ENCODE peak calls at places on chromosome 5, in six cellular contexts. B, Z, M, N, C and A are unnamed samples.

GRCh38 chr5:142145106-142145900 is 36.7 kb downstream of the NDFIP1 start:
- DNase-seq in N (peak; percentile 73), B (peak; percentile 70), C (peak; percentile 44), Z (no peak), M (peak; percentile 47), A (peak; percentile 28)

GRCh38 chr5:150164640-150165039 is 1.9 kb upstream of the CDX1 start:
- DNase-seq in Z (no peak), N (no peak), M (no peak), B (no peak), C (no peak), A (no peak)

GRCh38 chr5:126454081-126454480 is 30.9 kb downstream of the GRAMD2B start:
- DNase-seq in C (no peak), N (no peak), Z (no peak), B (no peak), M (peak; percentile 64), A (no peak)

GRCh38 chr5:53200309-53200708 is 90.8 kb upstream of the MOCS2 start:
- DNase-seq in N (no peak), B (no peak), M (no peak), Z (no peak), C (no peak), A (no peak)

GRCh38 chr5:17951392-17952169 is 317.3 kb downstream of the TAF11L14 start:
- DNase-seq in N (peak; percentile 52), Z (no peak), B (no peak), C (no peak), M (peak; percentile 54), A (no peak)

GRCh38 chr5:90909091-90909503 is 350.5 kb downstream of the ADGRV1 start:
- DNase-seq in M (no peak), Z (no peak), C (peak; percentile 19), B (no peak), N (no peak), A (no peak)

GRCh38 chr5:36200513-36200912 is 41.2 kb downstream of the NADK2 start:
- DNase-seq in Z (no peak), M (peak; percentile 78), B (no peak), C (no peak), N (no peak), A (no peak)

GRCh38 chr5:6086871-6087270 is 291.5 kb downstream of the MED10 start:
- DNase-seq in B (no peak), M (no peak), N (no peak), Z (no peak), C (no peak), A (no peak)

GRCh38 chr5:83919071-83920041 is 198.7 kb upstream of the HAPLN1 start:
- DNase-seq in M (no peak), Z (no peak), N (no peak), C (no peak), B (no peak), A (no peak)

GRCh38 chr5:76867827-76868693 is 18.2 kb downstream of the S100Z start:
- DNase-seq in B (peak; percentile 65), Z (no peak), C (peak; percentile 47), N (peak; percentile 79), M (peak; percentile 50), A (no peak)

GRCh38 chr5:14407746-14408175 is 173.8 kb upstream of the OTULINL start:
- DNase-seq in Z (no peak), B (no peak), N (no peak), M (no peak), C (no peak), A (no peak)

GRCh38 chr5:16934669-16935068 is 1.4 kb downstream of the MYO10 start:
- DNase-seq in Z (no peak), M (peak; percentile 30), C (no peak), B (no peak), N (no peak), A (no peak)
- H3K4me3 ChIP-seq in Z (peak overlapping the region; percentile 88), M (peak overlapping the region; percentile 90), C (no peak overlapping the region), B (no peak overlapping the region), N (peak overlapping the region; percentile 89), A (peak overlapping the region; percentile 87)

GRCh38 chr5:180589771-180590542 is 1.3 kb downstream of the SCGB3A1 start:
- DNase-seq in M (no peak), B (no peak), N (no peak), Z (no peak), C (no peak), A (no peak)

GRCh38 chr5:180592176-180592575 is 877 bp upstream of the SCGB3A1 start:
- DNase-seq in C (no peak), M (no peak), Z (no peak), N (no peak), B (no peak), A (no peak)

GRCh38 chr5:180591249-180591887 is at the start of gene SCGB3A1:
- DNase-seq in B (no peak), Z (no peak), N (no peak), C (no peak), M (no peak), A (no peak)

GRCh38 chr5:180593446-180594206 is 2.3 kb upstream of the SCGB3A1 start:
- DNase-seq in M (no peak), N (no peak), B (no peak), C (no peak), Z (no peak), A (no peak)

GRCh38 chr5:180590543-180591248 is 603 bp downstream of the SCGB3A1 start:
- DNase-seq in M (no peak), N (no peak), B (no peak), C (no peak), Z (no peak), A (no peak)
- H3K27ac ChIP-seq in M (no peak overlapping the region), N (no peak overlapping the region), B (no peak overlapping the region), C (no peak overlapping the region), Z (no peak overlapping the region), A (no peak overlapping the region)

GRCh38 chr5:172793577-172794488 is 22.8 kb upstream of the DUSP1 start:
- DNase-seq in C (peak; percentile 70), M (no peak), Z (no peak), N (no peak), B (no peak), A (no peak)
- H3K4me3 ChIP-seq in C (peak overlapping the region; percentile 28), M (no peak overlapping the region), Z (no peak overlapping the region), N (no peak overlapping the region), B (no peak overlapping the region), A (no peak overlapping the region)

GRCh38 chr5:124661317-124662141 is 84.9 kb downstream of the ZNF608 start:
- DNase-seq in N (peak; percentile 97), Z (no peak), B (no peak), C (peak; percentile 99), M (peak; percentile 82), A (no peak)
- H3K27ac ChIP-seq in N (peak overlapping the region; percentile 87), Z (peak overlapping the region; percentile 77), B (no peak overlapping the region), C (peak overlapping the region; percentile 61), M (peak overlapping the region; percentile 95), A (peak overlapping the region; percentile 44)

DNA sequence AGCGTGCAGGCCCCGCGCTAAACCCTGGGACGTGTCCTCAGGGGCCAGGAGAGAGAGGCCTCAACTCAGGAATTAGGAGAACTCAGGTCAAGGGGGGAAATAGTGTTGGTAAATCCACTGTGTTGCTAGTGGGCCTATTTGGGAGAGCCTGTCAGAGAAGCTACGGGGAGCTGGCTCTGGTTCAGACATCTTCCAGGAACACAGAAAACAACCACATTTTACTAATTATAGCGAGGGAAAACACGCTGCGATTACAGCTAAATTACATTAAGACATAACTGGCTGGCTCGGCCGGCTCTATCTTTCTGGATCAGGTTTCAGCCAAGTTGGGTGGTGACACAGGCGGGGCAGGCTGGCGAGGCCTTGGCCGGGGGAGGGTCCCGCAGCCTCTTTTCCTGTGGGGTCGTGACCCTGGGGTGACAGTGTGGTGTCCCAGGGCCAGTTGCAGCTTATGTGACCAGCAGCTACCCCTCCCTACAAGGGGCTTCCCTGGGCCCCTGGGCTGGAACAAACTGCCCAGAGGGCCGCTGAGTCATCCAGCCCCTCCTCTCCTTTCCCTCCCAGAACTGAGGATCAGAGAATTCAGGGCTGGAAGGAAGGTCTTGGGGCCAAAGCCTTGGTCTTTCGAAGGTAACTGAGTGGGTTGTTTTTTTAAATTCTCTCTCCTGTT is 75.1 kb downstream of the FGF18 start:
- DNase-seq in Z (peak; percentile 74), B (no peak), M (no peak), C (peak; percentile 28), N (peak; percentile 17), A (peak; percentile 39)
- H3K4me3 ChIP-seq in Z (peak overlapping the region; percentile 37), B (no peak overlapping the region), M (no peak overlapping the region), C (no peak overlapping the region), N (no peak overlapping the region), A (peak overlapping the region; percentile 48)

GRCh38 chr5:54544044-54544443 is 26.5 kb downstream of the SNX18 start:
- DNase-seq in M (no peak), B (no peak), C (no peak), N (no peak), Z (no peak), A (no peak)

GRCh38 chr5:54548565-54548964 is 31.0 kb downstream of the SNX18 start:
- DNase-seq in Z (no peak), C (no peak), N (no peak), M (no peak), B (no peak), A (no peak)

GRCh38 chr5:54545796-54546195 is 28.2 kb downstream of the SNX18 start:
- DNase-seq in C (no peak), N (no peak), Z (no peak), M (no peak), B (no peak), A (no peak)

GRCh38 chr5:54551292-54551691 is 33.7 kb downstream of the SNX18 start:
- DNase-seq in C (peak; percentile 15), B (no peak), M (no peak), N (no peak), Z (no peak), A (no peak)

GRCh38 chr5:54547711-54548250 is 30.2 kb downstream of the SNX18 start:
- DNase-seq in B (no peak), M (peak; percentile 70), N (peak; percentile 18), C (peak; percentile 6), Z (peak; percentile 69), A (no peak)
- H3K27ac ChIP-seq in B (no peak overlapping the region), M (no peak overlapping the region), N (no peak overlapping the region), C (no peak overlapping the region), Z (peak overlapping the region; percentile 50), A (peak overlapping the region; percentile 1)

GRCh38 chr5:10374623-10375022 is 21.1 kb downstream of the MARCHF6 start:
- DNase-seq in B (no peak), N (no peak), C (no peak), Z (no peak), M (no peak), A (no peak)
- H3K4me3 ChIP-seq in B (no peak overlapping the region), N (no peak overlapping the region), C (no peak overlapping the region), Z (no peak overlapping the region), M (no peak overlapping the region), A (no peak overlapping the region)